ENCODE peak calls at places on chromosomes 1 and 21, in ten cellular contexts. T is stimulated activated CD8-positive, alpha-beta memory T cell treated with anti-CD3 and anti-CD28 coated beads, Interleukin-4, amount 100 ng/mL, for 48 hours; M is HFFc6; R is psoas muscle; U is caudate nucleus; Q is activated CD4-positive, alpha-beta T cell treated with anti-CD3 and anti-CD28 coated beads, Interleukin-2, amount 50 U/mL, for 1 hour; V is LoVo; E is effector memory CD8-positive, alpha-beta T cell; I is astrocyte of the spinal cord; B is uterus. N is an unnamed sample.

GRCh38 chr21:16522512-16522911 is 792.7 kb downstream of the USP25 start:
- DNase-seq in T (no peak), M (peak), R (no peak), U (no peak), Q (no peak), V (no peak), E (no peak), I (peak), B (no peak), N (no peak)

GRCh38 chr1:47469405-47469759 is 31.5 kb downstream of the FOXD2 start:
- DNase-seq in T (no peak), M (no peak), R (no peak), U (no peak), Q (no peak), V (no peak), E (no peak), I (no peak), B (no peak), N (no peak)

GRCh38 chr1:153447498-153448170 is 12.8 kb downstream of the S100A7 start:
- DNase-seq in T (no peak), M (peak), R (no peak), U (no peak), Q (no peak), V (no peak), E (no peak), I (peak), B (no peak), N (no peak)

GRCh38 chr1:92583821-92584760 is 97.4 kb upstream of the GFI1 start:
- DNase-seq in T (no peak), M (peak), R (no peak), U (no peak), Q (no peak), V (no peak), E (no peak), I (peak), B (no peak), N (no peak)

GRCh38 chr1:221063651-221064050 is 184.4 kb downstream of the HLX start:
- DNase-seq in T (no peak), M (no peak), R (no peak), U (no peak), Q (no peak), V (no peak), E (no peak), I (no peak), B (no peak), N (no peak)

GRCh38 chr1:221708987-221709386 is 32.9 kb downstream of the DUSP10 start:
- DNase-seq in T (peak), M (no peak), R (no peak), U (peak), Q (peak), V (no peak), E (peak), I (peak), B (peak), N (peak)

GRCh38 chr21:41648591-41649031 is 118.2 kb downstream of the RIPK4 start:
- DNase-seq in T (no peak), M (peak), R (no peak), U (no peak), Q (no peak), V (no peak), E (no peak), I (peak), B (no peak), N (no peak)

GRCh38 chr1:237556911-237557310 is 333.8 kb downstream of the ZP4 start:
- DNase-seq in T (no peak), M (no peak), R (no peak), U (no peak), Q (no peak), V (no peak), E (no peak), I (no peak), B (no peak), N (no peak)

GRCh38 chr1:107430540-107431228 is 289.8 kb downstream of the NTNG1 start:
- DNase-seq in T (peak), M (no peak), R (no peak), U (no peak), Q (no peak), V (peak), E (no peak), I (peak), B (no peak), N (peak)

GRCh38 chr1:155137129-155137528 is 1.5 kb downstream of the SLC50A1 start:
- DNase-seq in T (no peak), M (no peak), R (no peak), U (no peak), Q (no peak), V (no peak), E (no peak), I (no peak), B (no peak), N (no peak)

GRCh38 chr1:56330400-56331026 is 248.8 kb downstream of the PLPP3 start:
- DNase-seq in T (no peak), M (peak), R (no peak), U (no peak), Q (no peak), V (peak), E (no peak), I (peak), B (no peak), N (no peak)

GRCh38 chr1:36306210-36306901 is at the start of gene SH3D21:
- DNase-seq in T (peak), M (peak), R (peak), U (no peak), Q (peak), V (peak), E (peak), I (peak), B (peak), N (peak)

GRCh38 chr1:153860285-153860684 is 62.5 kb downstream of the GATAD2B start:
- DNase-seq in T (no peak), M (no peak), R (no peak), U (no peak), Q (no peak), V (no peak), E (no peak), I (no peak), B (no peak), N (no peak)

GRCh38 chr1:245179706-245180105 is 24.9 kb downstream of the KIF26B start:
- DNase-seq in T (no peak), M (no peak), R (no peak), U (no peak), Q (no peak), V (no peak), E (no peak), I (no peak), B (no peak), N (no peak)

GRCh38 chr1:6097117-6097595 is 51.5 kb downstream of the KCNAB2 start:
- DNase-seq in T (no peak), M (no peak), R (peak), U (no peak), Q (no peak), V (no peak), E (no peak), I (no peak), B (no peak), N (no peak)

GRCh38 chr21:40393091-40393490 is 453.9 kb downstream of the DSCAM start:
- DNase-seq in T (no peak), M (no peak), R (no peak), U (no peak), Q (no peak), V (no peak), E (no peak), I (no peak), B (no peak), N (no peak)

GRCh38 chr1:162654915-162655620 is 22.8 kb downstream of the DDR2 start:
- DNase-seq in T (no peak), M (no peak), R (no peak), U (no peak), Q (no peak), V (no peak), E (no peak), I (no peak), B (no peak), N (no peak)

GRCh38 chr21:33140288-33140687 is 70.3 kb downstream of the OLIG1 start:
- DNase-seq in T (no peak), M (no peak), R (no peak), U (no peak), Q (no peak), V (no peak), E (no peak), I (no peak), B (no peak), N (no peak)

GRCh38 chr1:24743404-24744211 is 1.6 kb upstream of the CLIC4 start:
- DNase-seq in T (no peak), M (peak), R (no peak), U (no peak), Q (no peak), V (no peak), E (no peak), I (peak), B (peak), N (no peak)

N was measured in activated T-helper 1 cell treated with anti-CD3 and anti-CD28 coated beads, Interleukin-12 subunit alpha, Interleukin-12 subunit beta, Interleukin-2, Interleukin-4 antibody, amounts not matched to agents 30 ng/mL and 10 ng/mL and 1 ng/mL, durations not matched to agents 14 hours and 24 hours and 36 hours.